ENCODE peak calls at places on chromosomes 7 and 10, in eight cellular contexts. L is Panc1, U is A549, V is GM12878, S is HCT116, J is GM23338, T is HepG2, D is SK-N-SH. I is an unnamed sample.

GRCh38 chr7:87210506-87210905 is 9.0 kb downstream of the TMEM243 start:
- DNase-seq in V (no peak), L (no peak), D (no peak), U (no peak), T (no peak), J (no peak), S (no peak), I (peak; percentile 9)

GRCh38 chr10:6423004-6423403 is 157.1 kb downstream of the PRKCQ start:
- DNase-seq in V (no peak), J (no peak), S (no peak), L (no peak), U (no peak), T (no peak), D (no peak), I (no peak)

GRCh38 chr10:71460615-71461014 is 63.9 kb downstream of the CDH23 start:
- DNase-seq in J (no peak), D (no peak), S (no peak), U (no peak), T (no peak), L (no peak), V (no peak), I (no peak)

GRCh38 chr10:89032141-89032814 is 41.7 kb downstream of the FAS start:
- DNase-seq in T (no peak), L (peak; percentile 42), S (peak; percentile 33), U (peak; percentile 47), D (no peak), V (peak; percentile 28), J (peak; percentile 55), I (no peak)

GRCh38 chr10:14225374-14225773 is 105.3 kb downstream of the FRMD4A start:
- DNase-seq in S (no peak), V (no peak), D (no peak), J (no peak), L (no peak), T (no peak), U (no peak), I (no peak)

GRCh38 chr7:84175461-84175860 is 19.1 kb downstream of the SEMA3A start:
- DNase-seq in T (no peak), D (no peak), L (no peak), U (no peak), J (no peak), S (no peak), V (no peak), I (no peak)

GRCh38 chr10:29634764-29635625 is at the start of gene SVIL:
- DNase-seq in L (no peak), J (peak; percentile 33), D (no peak), V (no peak), T (peak; percentile 61), U (no peak), S (no peak), I (no peak)

GRCh38 chr7:20089431-20089830 is 127.8 kb downstream of the MACC1 start:
- DNase-seq in V (no peak), T (no peak), L (no peak), U (no peak), J (no peak), D (no peak), S (no peak), I (no peak)

GRCh38 chr10:92972066-92972870 is 88.3 kb upstream of the CYP26C1 start:
- DNase-seq in V (no peak), L (peak; percentile 12), D (no peak), J (no peak), S (peak; percentile 78), T (peak; percentile 80), U (peak; percentile 75), I (no peak)

GRCh38 chr10:43045631-43046287 is 31.1 kb upstream of the RET start:
- DNase-seq in D (peak; percentile 18), T (no peak), L (no peak), V (no peak), J (no peak), S (no peak), U (no peak), I (peak; percentile 16)

GRCh38 chr7:14691597-14692203 is 210.9 kb downstream of the DGKB start:
- DNase-seq in L (no peak), S (peak; percentile 32), V (no peak), J (peak; percentile 77), D (peak; percentile 59), U (peak; percentile 32), T (peak; percentile 1), I (peak; percentile 18)

GRCh38 chr10:35600193-35600592 is 4.9 kb upstream of the GJD4 start:
- DNase-seq in L (no peak), S (no peak), U (peak; percentile 16), J (peak; percentile 47), T (peak; percentile 5), D (no peak), V (no peak), I (no peak)

GRCh38 chr10:18594574-18595156 is 56.7 kb downstream of the NSUN6 start:
- DNase-seq in L (no peak), D (no peak), U (peak; percentile 52), V (no peak), S (no peak), T (peak; percentile 11), J (peak; percentile 51), I (no peak)

GRCh38 chr7:137328389-137329120 is 15.0 kb downstream of the PTN start:
- DNase-seq in U (no peak), T (no peak), S (no peak), J (no peak), D (no peak), L (no peak), V (no peak), I (no peak)

GRCh38 chr10:53898532-53898931 is 902.5 kb downstream of the PCDH15 start:
- DNase-seq in S (no peak), T (no peak), L (no peak), D (no peak), V (no peak), J (no peak), U (no peak), I (no peak)

GRCh38 chr10:69956833-69957230 is 95.8 kb upstream of the MACROH2A2 start:
- DNase-seq in V (no peak), L (no peak), U (no peak), S (no peak), D (no peak), T (no peak), J (no peak), I (no peak)

GRCh38 chr10:115118346-115118745 is 25.2 kb downstream of the ATRNL1 start:
- DNase-seq in T (no peak), J (peak; percentile 8), S (no peak), D (no peak), V (no peak), U (no peak), L (no peak), I (no peak)

GRCh38 chr7:158447206-158448171 is 140.1 kb downstream of the PTPRN2 start:
- DNase-seq in U (no peak), T (no peak), J (no peak), D (peak; percentile 67), S (no peak), L (no peak), V (no peak), I (no peak)

GRCh38 chr10:101569838-101570763 is 18.0 kb downstream of the POLL start:
- DNase-seq in J (peak; percentile 79), V (peak; percentile 19), U (peak; percentile 69), S (peak; percentile 65), T (peak; percentile 20), D (peak; percentile 98), L (no peak), I (peak; percentile 47)

GRCh38 chr10:110498982-110499795 is 1.5 kb downstream of the DUSP5 start:
- DNase-seq in J (peak; percentile 77), V (peak; percentile 72), S (no peak), D (no peak), L (no peak), U (peak; percentile 70), T (peak; percentile 21), I (peak; percentile 37)

GRCh38 chr7:7516156-7516555 is 19.5 kb downstream of the COL28A1 start:
- DNase-seq in V (no peak), J (no peak), U (no peak), D (no peak), L (no peak), T (peak; percentile 27), S (no peak), I (no peak)

GRCh38 chr7:76267835-76268183 is 34.7 kb upstream of the HSPB1 start:
- DNase-seq in J (peak; percentile 60), D (no peak), V (no peak), S (no peak), L (no peak), T (no peak), U (no peak), I (no peak)
- TF ChIP-seq REST in J (no peak), D (no peak), V (no peak), S (no peak), L (no peak), T (no peak), U (no peak), I (no peak)

DNA sequence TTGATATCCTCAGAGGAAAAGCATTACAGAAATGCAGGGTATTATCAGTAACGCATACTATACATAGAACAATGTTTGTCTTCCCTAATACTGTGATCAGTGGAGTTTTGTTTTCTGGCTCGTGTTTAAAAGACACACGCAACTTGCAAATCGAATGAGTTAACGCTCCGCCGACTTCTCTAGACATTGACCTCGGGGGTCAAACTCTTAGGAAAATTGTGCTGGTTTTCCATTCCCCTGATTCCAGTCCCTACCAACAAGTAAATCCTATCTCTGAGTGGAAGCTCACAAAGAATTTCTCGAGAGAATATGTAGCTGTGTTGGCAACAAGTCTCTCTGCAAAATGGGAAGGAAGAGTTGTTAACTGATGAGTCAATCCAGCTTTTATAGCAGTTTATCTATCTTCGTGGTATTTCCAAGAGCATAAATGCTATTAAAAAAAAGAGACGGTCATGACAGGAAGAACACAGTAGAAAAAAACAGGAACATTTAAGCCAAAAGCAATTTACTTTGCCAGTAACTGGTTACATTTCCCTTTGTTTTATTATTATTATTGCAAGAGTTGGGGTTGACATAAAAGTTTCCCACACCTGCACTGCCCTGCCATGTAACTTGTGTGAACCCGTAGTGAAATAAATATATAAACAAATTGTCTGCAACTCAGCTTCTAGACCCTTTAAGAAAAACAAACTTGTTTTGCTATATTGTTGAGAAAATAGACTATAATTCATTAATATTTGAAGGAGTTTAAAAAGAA is 144.4 kb downstream of the ARID5B start:
- DNase-seq in J (no peak), T (peak; percentile 83), D (no peak), U (no peak), S (no peak), L (no peak), V (no peak), I (no peak)
- TF ChIP-seq REST in J (no peak), T (no peak), D (no peak), U (no peak), S (no peak), L (no peak), V (no peak), I (no peak)

GRCh38 chr10:34526758-34527730 is 288.1 kb downstream of the PARD3 start:
- DNase-seq in U (peak; percentile 97), D (no peak), V (no peak), L (no peak), J (peak; percentile 79), S (peak; percentile 65), T (no peak), I (no peak)
- TF ChIP-seq REST in U (no peak), D (no peak), V (no peak), L (no peak), J (no peak), S (no peak), T (no peak), I (no peak)

DNA sequence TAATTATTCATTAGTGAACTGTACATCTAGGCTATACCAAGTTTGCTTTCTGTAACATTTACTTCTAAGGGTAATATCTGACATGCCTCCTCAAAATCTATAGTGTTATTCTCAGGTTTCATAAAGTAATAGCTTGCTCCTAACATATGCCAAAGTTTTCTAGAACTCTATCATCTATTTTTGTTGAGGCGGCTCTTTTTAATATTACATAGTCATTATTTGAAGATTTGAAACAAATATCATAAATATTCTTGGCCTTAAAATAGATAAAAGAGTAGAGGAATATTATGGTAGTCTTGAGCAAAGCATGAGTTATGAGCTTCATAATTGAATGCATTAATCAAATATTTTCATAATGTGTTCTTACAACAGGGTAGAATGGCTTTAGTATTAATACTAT is 327.2 kb upstream of the KCND2 start:
- DNase-seq in J (no peak), L (no peak), D (no peak), U (no peak), V (no peak), S (no peak), T (no peak), I (no peak)
- TF ChIP-seq REST in J (no peak), L (no peak), D (no peak), U (no peak), V (no peak), S (no peak), T (no peak), I (no peak)